ENCODE peak calls at places on chromosome 20, in four cellular contexts. V is endothelial cell of umbilical vein, M is K562, H is H1. A is an unnamed sample.
A peak's percentile ranks its signal among the peaks of the same experiment; 100 is the strongest.

GRCh38 chr20:37737806-37738442 is 44.1 kb downstream of the CTNNBL1 start:
- DNase-seq in V (no peak), M (no peak), H (no peak), A (no peak)

GRCh38 chr20:24791949-24792348 is 157.1 kb upstream of the CST7 start:
- DNase-seq in V (no peak), M (peak; percentile 16), H (no peak), A (no peak)

GRCh38 chr20:48621256-48622078 is 206.3 kb downstream of the PREX1 start:
- DNase-seq in V (no peak), M (peak; percentile 36), H (no peak), A (no peak)

GRCh38 chr20:62063601-62063980 is 2.1 kb downstream of the TAF4 start:
- DNase-seq in V (no peak), M (no peak), H (no peak), A (peak; percentile 44)

GRCh38 chr20:62147528-62147927 is 4.0 kb downstream of the SS18L1 start:
- DNase-seq in V (no peak), M (no peak), H (no peak), A (no peak)

GRCh38 chr20:23161244-23161875 is 75.2 kb upstream of the CD93 start:
- DNase-seq in V (no peak), M (peak; percentile 28), H (peak; percentile 44), A (no peak)

GRCh38 chr20:48096957-48097890 is 311.9 kb upstream of the SULF2 start:
- DNase-seq in V (no peak), M (peak; percentile 78), H (no peak), A (no peak)

GRCh38 chr20:63696628-63697356 is at the start of gene TNFRSF6B:
- DNase-seq in V (peak; percentile 45), M (no peak), H (peak; percentile 78), A (no peak)

GRCh38 chr20:35120012-35120701 is 27.0 kb downstream of the EDEM2 start:
- DNase-seq in V (peak; percentile 72), M (peak; percentile 68), H (no peak), A (no peak)

GRCh38 chr20:38127011-38127621 is 38.0 kb downstream of the TGM2 start:
- DNase-seq in V (peak; percentile 96), M (peak; percentile 46), H (no peak), A (no peak)

GRCh38 chr20:1898496-1899168 is 3.4 kb downstream of the SIRPA start:
- DNase-seq in V (no peak), M (no peak), H (no peak), A (no peak)

GRCh38 chr20:53660078-53660909 is 66.7 kb upstream of the ZNF217 start:
- DNase-seq in V (peak; percentile 22), M (no peak), H (peak; percentile 53), A (peak; percentile 63)

GRCh38 chr20:50274570-50275430 is 84.2 kb downstream of the CEBPB start:
- DNase-seq in V (no peak), M (no peak), H (no peak), A (no peak)

GRCh38 chr20:40279390-40279789 is 409.6 kb downstream of the MAFB start:
- DNase-seq in V (peak; percentile 59), M (no peak), H (no peak), A (no peak)

GRCh38 chr20:48709744-48710143 is 118.1 kb downstream of the PREX1 start:
- DNase-seq in V (no peak), M (no peak), H (no peak), A (no peak)

GRCh38 chr20:18188446-18188845 is 50.8 kb downstream of the KAT14 start:
- DNase-seq in V (no peak), M (no peak), H (no peak), A (no peak)

GRCh38 chr20:11970243-11970836 is 52.6 kb downstream of the BTBD3 start:
- DNase-seq in V (no peak), M (no peak), H (no peak), A (no peak)

GRCh38 chr20:54550776-54551396 is 75.5 kb downstream of the DOK5 start:
- DNase-seq in V (no peak), M (no peak), H (no peak), A (no peak)

GRCh38 chr20:60921021-60921622 is 330.9 kb upstream of the CDH4 start:
- DNase-seq in V (no peak), M (peak; percentile 16), H (no peak), A (peak; percentile 21)

GRCh38 chr20:52420805-52421204 is 229.2 kb upstream of the ZFP64 start:
- DNase-seq in V (no peak), M (no peak), H (no peak), A (no peak)

GRCh38 chr20:31841928-31842327 is 3.5 kb downstream of the FOXS1 start:
- DNase-seq in V (peak; percentile 63), M (peak; percentile 72), H (no peak), A (no peak)

GRCh38 chr20:19301843-19302242 is 89.4 kb downstream of the SLC24A3 start:
- DNase-seq in V (no peak), M (no peak), H (no peak), A (no peak)

GRCh38 chr20:33443006-33443511 is 504 bp downstream of the SNTA1 start:
- DNase-seq in V (no peak), M (peak; percentile 61), H (no peak), A (peak; percentile 47)
- TF ChIP-seq EZH2 in V (no peak), M (no peak), H (peak; percentile 26), A (no peak)

GRCh38 chr20:10466855-10467254 is 31.8 kb downstream of the SLX4IP start:
- DNase-seq in V (peak; percentile 30), M (no peak), H (no peak), A (peak; percentile 67)

GRCh38 chr20:10462516-10462915 is 27.4 kb downstream of the SLX4IP start:
- DNase-seq in V (peak; percentile 48), M (no peak), H (no peak), A (no peak)

GRCh38 chr20:10466325-10466724 is 31.2 kb downstream of the SLX4IP start:
- DNase-seq in V (peak; percentile 86), M (no peak), H (no peak), A (peak; percentile 87)

GRCh38 chr20:10463622-10464021 is 28.5 kb downstream of the SLX4IP start:
- DNase-seq in V (no peak), M (no peak), H (no peak), A (no peak)

DNA sequence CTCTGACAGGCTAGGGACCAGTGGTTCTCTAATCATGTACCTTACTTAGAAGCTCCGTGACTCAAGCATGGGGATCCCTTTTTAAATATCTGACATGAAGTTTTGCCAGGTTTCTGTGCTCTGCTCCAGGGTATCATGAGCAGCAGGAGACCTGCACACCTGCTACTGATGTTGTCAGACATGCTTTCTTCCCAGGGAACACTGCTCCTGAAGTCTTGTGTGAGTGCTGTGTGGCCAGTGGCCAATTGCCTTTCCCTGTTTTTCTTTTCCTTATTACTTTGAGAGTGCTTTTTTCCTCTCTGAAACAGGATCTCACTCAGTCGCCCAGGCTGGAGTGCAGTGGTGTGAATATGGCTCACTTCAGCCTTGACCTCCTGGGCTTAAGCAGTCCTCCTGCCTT is 26.4 kb downstream of the SLX4IP start:
- DNase-seq in V (no peak), M (no peak), H (no peak), A (no peak)
- H3K79me2 ChIP-seq in V (no peaks in the 10 kb centered on the region), M (no peaks in the 10 kb centered on the region), H (no peaks in the 10 kb centered on the region), A (peaks cover 36% of the 10 kb centered on the region)

DNA sequence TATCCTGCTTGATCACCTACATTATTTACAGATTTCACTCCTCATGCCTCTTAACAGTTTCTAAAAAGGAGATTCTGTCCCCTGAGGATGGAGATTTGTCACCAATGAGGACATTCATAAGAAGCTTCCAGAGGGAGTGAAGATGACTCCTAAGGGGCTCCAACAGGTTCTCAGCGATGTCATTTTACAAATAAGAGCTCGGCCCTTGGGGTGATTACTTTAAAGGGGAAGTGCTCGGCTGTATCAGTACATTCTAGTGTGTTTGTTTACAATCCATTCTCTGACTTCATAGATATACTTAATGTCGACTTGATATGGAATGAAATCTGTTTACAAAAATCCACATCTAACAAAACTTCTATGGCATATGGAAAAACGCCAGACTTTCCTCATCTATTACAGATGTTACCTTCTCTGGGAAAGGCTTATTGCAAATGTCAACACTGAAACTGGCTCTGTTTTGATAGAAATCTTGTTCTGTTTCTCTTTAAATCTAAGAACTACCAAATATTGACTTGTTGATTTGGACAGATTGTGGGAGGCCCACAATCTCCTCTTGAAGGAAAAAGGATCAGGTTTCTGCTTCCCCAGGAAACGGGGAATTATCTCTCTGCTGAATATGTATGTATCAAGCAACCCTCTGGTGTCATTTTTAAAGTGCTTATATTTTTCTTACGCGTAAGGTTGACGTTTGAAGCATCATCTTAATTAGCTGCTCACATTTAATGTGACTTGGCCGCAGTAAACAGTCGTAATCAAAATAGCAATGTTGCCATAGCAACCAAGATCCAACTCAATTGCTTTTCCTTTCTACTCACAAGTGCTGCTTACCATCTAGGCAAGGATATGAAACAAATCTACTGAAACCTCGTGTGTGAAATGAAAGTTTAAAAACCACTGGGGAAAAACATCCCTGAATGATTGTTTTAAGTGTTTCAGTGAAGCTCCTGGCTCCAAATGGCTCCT is 95.8 kb downstream of the SHLD1 start:
- DNase-seq in V (no peak), M (no peak), H (no peak), A (peak; percentile 51)
- TF ChIP-seq POLR2AphosphoS5 in V (no peak), M (no peak), H (no peak), A (no peak)

GRCh38 chr20:57265649-57266250 is 691 bp downstream of the BMP7 start:
- DNase-seq in V (no peak), M (no peak), H (peak; percentile 72), A (peak; percentile 57)
- TF ChIP-seq EZH2 in V (peak; percentile 14), M (no peak), H (peak; percentile 72), A (peak; percentile 51)